ENCODE peak calls at places on chromosome 12, in seven cellular contexts. B is lung, D is foreskin keratinocyte, U is fibroblast of the aortic adventitia, N is cardiac muscle cell, Q is IMR-90, O is neural progenitor cell. P is an unnamed sample.

GRCh38 chr12:48296586-48297396 is 53.9 kb downstream of the ZNF641 start:
- DNase-seq in N (peak), U (peak), B (peak), O (peak), Q (peak), D (peak), P (peak)

GRCh38 chr12:67161322-67161918 is 107.7 kb upstream of the CAND1 start:
- DNase-seq in N (peak), D (peak), Q (peak), B (peak), O (peak), U (peak), P (peak)

GRCh38 chr12:17572250-17572649 is 517.7 kb downstream of the RERGL start:
- DNase-seq in Q (no peak), N (no peak), U (no peak), B (no peak), D (no peak), O (no peak), P (no peak)

GRCh38 chr12:65832217-65832616 is 7.9 kb downstream of the HMGA2 start:
- DNase-seq in Q (no peak), N (peak), D (no peak), U (peak), O (no peak), B (no peak), P (peak)

GRCh38 chr12:124191024-124191359 is 103.9 kb upstream of the RFLNA start:
- DNase-seq in D (no peak), N (peak), B (no peak), U (no peak), O (peak), Q (no peak), P (no peak)

GRCh38 chr12:6204533-6205143 is 4.4 kb downstream of the CD9 start:
- DNase-seq in O (no peak), N (no peak), B (no peak), D (peak), Q (no peak), U (peak), P (no peak)

GRCh38 chr12:125533434-125534029 is 468.3 kb downstream of the AACS start:
- DNase-seq in D (no peak), U (peak), Q (no peak), B (no peak), N (no peak), O (peak), P (no peak)

GRCh38 chr12:47990351-47991105 is 13.7 kb downstream of the COL2A1 start:
- DNase-seq in N (peak), B (no peak), D (no peak), U (peak), O (no peak), Q (peak), P (no peak)

GRCh38 chr12:22287776-22288621 is 46.5 kb downstream of the ST8SIA1 start:
- DNase-seq in Q (peak), B (no peak), U (peak), D (peak), O (peak), N (peak), P (peak)

GRCh38 chr12:79194595-79194994 is 330.0 kb downstream of the SYT1 start:
- DNase-seq in Q (peak), O (no peak), D (peak), U (no peak), B (no peak), N (no peak), P (peak)

GRCh38 chr12:123267335-123267920 is 4.2 kb downstream of the CDK2AP1 start:
- DNase-seq in O (no peak), U (no peak), B (no peak), D (no peak), N (no peak), Q (no peak), P (no peak)

GRCh38 chr12:31651893-31652521 is 7.5 kb upstream of the ETFBKMT start:
- DNase-seq in N (peak), Q (no peak), D (no peak), B (no peak), O (no peak), U (peak), P (no peak)

GRCh38 chr12:52542785-52543318 is 10.1 kb downstream of the KRT71 start:
- DNase-seq in U (no peak), O (no peak), N (no peak), D (no peak), Q (no peak), B (no peak), P (no peak)

GRCh38 chr12:32155041-32155440 is 48.4 kb downstream of the BICD1 start:
- DNase-seq in O (no peak), D (no peak), Q (no peak), U (no peak), B (no peak), N (no peak), P (no peak)

GRCh38 chr12:95231190-95231589 is 13.6 kb downstream of the VEZT start:
- DNase-seq in N (peak), U (peak), B (no peak), D (peak), O (no peak), Q (peak), P (peak)

GRCh38 chr12:27771470-27772327 is 8.3 kb upstream of the KLHL42 start:
- DNase-seq in Q (no peak), D (no peak), N (no peak), U (no peak), O (no peak), B (no peak), P (peak)

GRCh38 chr12:19945559-19946485 is 422.5 kb upstream of the PDE3A start:
- DNase-seq in O (no peak), Q (peak), D (no peak), B (no peak), U (peak), N (peak), P (peak)

GRCh38 chr12:77214136-77214535 is 148.8 kb upstream of the E2F7 start:
- DNase-seq in U (peak), N (no peak), Q (peak), O (no peak), B (no peak), D (peak), P (no peak)

GRCh38 chr12:6345319-6346071 is 3.6 kb upstream of the TNFRSF1A start:
- DNase-seq in U (peak), O (no peak), B (no peak), N (peak), Q (peak), D (peak), P (peak)

GRCh38 chr12:109987615-109988014 is 8.6 kb downstream of the GIT2 start:
- DNase-seq in B (no peak), O (no peak), Q (peak), D (no peak), U (no peak), N (no peak), P (no peak)
- TF ChIP-seq CTCF in B (no peak), O (no peak), Q (no peak), D (no peak), U (no peak), N (no peak), P (no peak)

DNA sequence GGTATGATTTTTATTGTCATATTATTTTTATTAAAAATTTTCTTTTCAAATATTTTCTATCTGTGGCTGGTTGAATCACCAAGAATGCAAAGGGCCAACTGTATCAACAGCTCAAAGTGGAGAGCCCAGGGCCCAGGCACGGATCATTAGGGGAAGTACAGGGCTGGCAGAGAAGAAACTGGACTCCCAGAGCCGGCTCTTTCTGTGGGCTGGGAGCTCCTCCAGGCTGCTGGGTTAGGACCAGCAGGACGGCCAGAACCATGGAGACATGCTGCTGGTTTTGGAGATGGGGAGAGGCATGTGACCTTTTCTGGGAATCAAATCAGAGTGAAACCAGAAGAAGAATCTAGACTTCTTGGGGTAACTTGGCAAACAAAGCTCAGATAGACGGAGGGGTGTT is 220.5 kb downstream of the CACNA1C start:
- DNase-seq in O (peak), D (no peak), B (no peak), Q (peak), U (peak), N (peak), P (no peak)
- TF ChIP-seq CTCF in O (peak), D (no peak), B (peak), Q (peak), U (peak), N (peak), P (no peak)

DNA sequence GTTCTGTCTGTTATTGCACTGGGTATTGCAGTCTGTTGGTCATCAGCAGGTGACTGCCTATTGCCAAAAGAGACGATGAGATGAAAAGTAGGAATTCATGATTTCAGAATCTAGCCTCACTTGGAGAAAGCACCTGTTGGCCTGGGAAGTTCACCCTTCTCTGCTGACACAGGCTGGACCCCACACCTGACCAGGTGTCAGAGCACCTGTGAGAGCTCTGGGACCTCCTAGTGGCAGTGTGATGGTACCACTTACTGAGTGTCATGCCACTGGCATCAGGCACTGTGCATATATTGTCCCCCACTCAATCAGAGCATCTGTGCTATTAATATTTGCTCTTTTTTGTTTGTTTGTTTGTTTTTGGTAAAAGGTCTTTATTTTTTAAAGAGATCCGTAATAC is 68.0 kb downstream of the RASSF3 start:
- DNase-seq in Q (no peak), D (no peak), N (no peak), U (no peak), O (no peak), B (no peak), P (no peak)
- TF ChIP-seq CTCF in Q (no peak), D (peak), N (no peak), U (no peak), O (peak), B (no peak), P (peak)

GRCh38 chr12:113197518-113198077 is 12.1 kb downstream of the RITA1 start:
- DNase-seq in B (no peak), U (no peak), Q (no peak), N (no peak), D (no peak), O (no peak), P (no peak)

GRCh38 chr12:113195598-113195997 is 10.1 kb downstream of the RITA1 start:
- DNase-seq in B (no peak), D (no peak), O (no peak), U (no peak), N (no peak), Q (no peak), P (no peak)

GRCh38 chr12:113198286-113198685 is 12.8 kb downstream of the RITA1 start:
- DNase-seq in Q (no peak), D (peak), U (no peak), B (no peak), O (no peak), N (no peak), P (no peak)

GRCh38 chr12:113196582-113196981 is 11.1 kb downstream of the RITA1 start:
- DNase-seq in D (no peak), B (no peak), N (no peak), U (no peak), O (no peak), Q (no peak), P (no peak)

DNA sequence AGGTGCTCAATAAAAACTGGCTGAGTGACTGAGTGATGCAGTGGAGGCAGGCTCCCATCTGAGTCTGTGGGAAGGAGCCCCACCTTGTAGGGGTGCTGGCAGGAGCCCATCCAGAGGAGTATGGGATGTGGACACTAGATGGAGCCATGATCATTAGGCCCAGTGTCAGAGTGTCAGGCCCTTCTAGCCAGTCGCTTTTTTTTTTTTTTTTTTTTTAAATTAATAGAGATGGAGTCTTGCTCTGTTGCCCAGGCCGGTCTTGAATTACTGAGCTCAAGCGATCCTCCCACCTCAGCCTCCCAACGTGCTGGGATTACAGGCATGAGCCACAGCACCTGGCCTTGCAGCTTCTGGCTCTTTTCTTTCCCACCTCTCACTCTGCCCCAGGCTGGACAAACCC is 11.5 kb downstream of the RITA1 start:
- DNase-seq in O (peak), B (peak), U (peak), D (peak), N (peak), Q (peak), P (peak)
- TF ChIP-seq CTCF in O (peak), B (peak), U (peak), D (peak), N (peak), Q (peak), P (peak)

P was measured in bronchial epithelial cell.